ENCODE peak calls at places on chromosome 15, in five cellular contexts. One of them, this sample, is unnamed.

GRCh38 chr15:69497634-69498033 is 45.0 kb downstream of the RPLP1 start:
- DNase-seq in endothelial cell of umbilical vein: no peak
- DNase-seq in hepatocyte: no peak
- DNase-seq in GM23338: no peak
- DNase-seq in fibroblast of lung: no peak
- DNase-seq in this sample: no peak

GRCh38 chr15:65804252-65804931 is 12.3 kb upstream of the DENND4A start:
- DNase-seq in hepatocyte: peak
- DNase-seq in fibroblast of lung: peak
- DNase-seq in GM23338: no peak
- DNase-seq in endothelial cell of umbilical vein: no peak
- DNase-seq in this sample: no peak

GRCh38 chr15:58551764-58552504 is 120.1 kb downstream of the LIPC start:
- DNase-seq in GM23338: peak
- DNase-seq in hepatocyte: peak
- DNase-seq in fibroblast of lung: peak
- DNase-seq in endothelial cell of umbilical vein: peak
- DNase-seq in this sample: peak

GRCh38 chr15:85828869-85829268 is 34.1 kb upstream of the KLHL25 start:
- DNase-seq in hepatocyte: no peak
- DNase-seq in fibroblast of lung: no peak
- DNase-seq in endothelial cell of umbilical vein: no peak
- DNase-seq in GM23338: no peak
- DNase-seq in this sample: no peak

GRCh38 chr15:58934521-58934920 is 1.0 kb upstream of the SLTM start:
- DNase-seq in hepatocyte: peak
- DNase-seq in GM23338: peak
- DNase-seq in fibroblast of lung: no peak
- DNase-seq in endothelial cell of umbilical vein: no peak
- DNase-seq in this sample: peak

GRCh38 chr15:91263632-91264477 is 163.8 kb downstream of the SV2B start:
- DNase-seq in hepatocyte: no peak
- DNase-seq in fibroblast of lung: no peak
- DNase-seq in GM23338: no peak
- DNase-seq in endothelial cell of umbilical vein: no peak
- DNase-seq in this sample: peak

GRCh38 chr15:37995461-37996347 is 61.3 kb downstream of the TMCO5A start:
- DNase-seq in fibroblast of lung: peak
- DNase-seq in endothelial cell of umbilical vein: peak
- DNase-seq in GM23338: peak
- DNase-seq in hepatocyte: peak
- DNase-seq in this sample: peak

GRCh38 chr15:52551762-52552161 is 17.1 kb downstream of the ARPP19 start:
- DNase-seq in endothelial cell of umbilical vein: peak
- DNase-seq in fibroblast of lung: no peak
- DNase-seq in GM23338: no peak
- DNase-seq in hepatocyte: no peak
- DNase-seq in this sample: no peak

GRCh38 chr15:58274885-58275284 is 136.7 kb downstream of the AQP9 start:
- DNase-seq in endothelial cell of umbilical vein: no peak
- DNase-seq in hepatocyte: no peak
- DNase-seq in fibroblast of lung: no peak
- DNase-seq in GM23338: no peak
- DNase-seq in this sample: no peak

GRCh38 chr15:51853987-51854386 is 24.5 kb downstream of the TMOD3 start:
- DNase-seq in endothelial cell of umbilical vein: no peak
- DNase-seq in GM23338: no peak
- DNase-seq in fibroblast of lung: peak
- DNase-seq in hepatocyte: no peak
- DNase-seq in this sample: no peak

GRCh38 chr15:78051622-78052405 is 25.7 kb downstream of the TBC1D2B start:
- DNase-seq in hepatocyte: peak
- DNase-seq in fibroblast of lung: no peak
- DNase-seq in GM23338: no peak
- DNase-seq in endothelial cell of umbilical vein: peak
- DNase-seq in this sample: no peak

GRCh38 chr15:58492661-58493397 is 61.0 kb downstream of the LIPC start:
- DNase-seq in hepatocyte: no peak
- DNase-seq in endothelial cell of umbilical vein: no peak
- DNase-seq in GM23338: no peak
- DNase-seq in fibroblast of lung: no peak
- DNase-seq in this sample: no peak

GRCh38 chr15:77415450-77416448 is 4.2 kb downstream of the PEAK1 start:
- DNase-seq in fibroblast of lung: peak
- DNase-seq in endothelial cell of umbilical vein: peak
- DNase-seq in hepatocyte: no peak
- DNase-seq in GM23338: peak
- DNase-seq in this sample: no peak

GRCh38 chr15:75578948-75579908 is at the start of gene PTPN9:
- DNase-seq in GM23338: peak
- DNase-seq in hepatocyte: peak
- DNase-seq in endothelial cell of umbilical vein: peak
- DNase-seq in fibroblast of lung: peak
- DNase-seq in this sample: peak

GRCh38 chr15:88032787-88033186 is 223.8 kb downstream of the NTRK3 start:
- DNase-seq in GM23338: no peak
- DNase-seq in fibroblast of lung: no peak
- DNase-seq in endothelial cell of umbilical vein: no peak
- DNase-seq in hepatocyte: no peak
- DNase-seq in this sample: peak

GRCh38 chr15:40751745-40752144 is 3.3 kb downstream of the RMDN3 start:
- DNase-seq in GM23338: no peak
- DNase-seq in hepatocyte: no peak
- DNase-seq in endothelial cell of umbilical vein: no peak
- DNase-seq in fibroblast of lung: no peak
- DNase-seq in this sample: no peak

GRCh38 chr15:98216166-98216565 is 255.7 kb downstream of the ARRDC4 start:
- DNase-seq in fibroblast of lung: no peak
- DNase-seq in GM23338: no peak
- DNase-seq in endothelial cell of umbilical vein: no peak
- DNase-seq in hepatocyte: no peak
- DNase-seq in this sample: no peak

GRCh38 chr15:93974804-93975481 is 256.4 kb upstream of the MCTP2 start:
- DNase-seq in fibroblast of lung: peak
- DNase-seq in endothelial cell of umbilical vein: no peak
- DNase-seq in GM23338: peak
- DNase-seq in hepatocyte: peak
- DNase-seq in this sample: peak

GRCh38 chr15:82312611-82313349 is 36.5 kb downstream of the GOLGA6L10 start:
- DNase-seq in endothelial cell of umbilical vein: peak
- DNase-seq in hepatocyte: no peak
- DNase-seq in fibroblast of lung: peak
- DNase-seq in GM23338: no peak
- DNase-seq in this sample: no peak

GRCh38 chr15:62455441-62455921 is 290.4 kb upstream of the C2CD4B start:
- DNase-seq in hepatocyte: no peak
- DNase-seq in GM23338: no peak
- DNase-seq in fibroblast of lung: no peak
- DNase-seq in endothelial cell of umbilical vein: no peak
- DNase-seq in this sample: no peak

GRCh38 chr15:101310163-101310480 is 15.1 kb upstream of the SNRPA1 start:
- DNase-seq in endothelial cell of umbilical vein: no peak
- DNase-seq in GM23338: no peak
- DNase-seq in hepatocyte: no peak
- DNase-seq in fibroblast of lung: no peak
- DNase-seq in this sample: no peak

GRCh38 chr15:85414037-85414436 is 33.6 kb downstream of the AKAP13 start:
- DNase-seq in fibroblast of lung: no peak
- DNase-seq in GM23338: no peak
- DNase-seq in endothelial cell of umbilical vein: peak
- DNase-seq in hepatocyte: no peak
- DNase-seq in this sample: no peak

GRCh38 chr15:93837450-93837849 is 393.9 kb upstream of the MCTP2 start:
- DNase-seq in fibroblast of lung: no peak
- DNase-seq in GM23338: peak
- DNase-seq in hepatocyte: no peak
- DNase-seq in endothelial cell of umbilical vein: no peak
- DNase-seq in this sample: peak

GRCh38 chr15:45603881-45604280 is 16.7 kb downstream of the BLOC1S6 start:
- DNase-seq in fibroblast of lung: no peak
- DNase-seq in hepatocyte: no peak
- DNase-seq in endothelial cell of umbilical vein: no peak
- DNase-seq in GM23338: no peak
- DNase-seq in this sample: no peak

GRCh38 chr15:45606413-45606812 is 19.2 kb downstream of the BLOC1S6 start:
- DNase-seq in GM23338: no peak
- DNase-seq in hepatocyte: no peak
- DNase-seq in fibroblast of lung: peak
- DNase-seq in endothelial cell of umbilical vein: no peak
- DNase-seq in this sample: no peak

GRCh38 chr15:45604321-45604720 is 17.1 kb downstream of the BLOC1S6 start:
- DNase-seq in GM23338: no peak
- DNase-seq in hepatocyte: no peak
- DNase-seq in fibroblast of lung: no peak
- DNase-seq in endothelial cell of umbilical vein: no peak
- DNase-seq in this sample: no peak

GRCh38 chr15:45611305-45611704 is 23.5 kb upstream of the SQOR start:
- DNase-seq in endothelial cell of umbilical vein: peak
- DNase-seq in hepatocyte: peak
- DNase-seq in GM23338: peak
- DNase-seq in fibroblast of lung: peak
- DNase-seq in this sample: no peak

DNA sequence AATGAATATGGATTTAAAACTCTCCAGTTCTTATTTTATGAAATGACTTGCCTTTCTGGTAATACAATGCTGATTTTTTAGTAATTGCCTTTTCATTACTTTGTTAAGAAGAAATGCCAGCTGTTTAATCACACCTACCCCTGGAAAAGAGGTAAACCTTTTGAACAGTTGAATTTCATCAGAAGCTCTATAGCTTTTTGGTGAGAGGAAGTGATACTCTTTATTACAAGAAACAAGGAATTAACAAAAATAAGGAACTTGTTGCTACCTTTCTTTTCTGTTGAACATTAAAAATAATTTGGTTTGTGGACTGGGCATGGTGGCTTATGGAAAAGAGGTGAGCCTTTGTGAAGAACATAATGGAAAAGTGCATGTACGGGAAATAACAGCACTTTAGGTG is 19.7 kb downstream of the BLOC1S6 start:
- DNase-seq in GM23338: no peak
- DNase-seq in endothelial cell of umbilical vein: no peak
- DNase-seq in fibroblast of lung: no peak
- DNase-seq in hepatocyte: no peak
- DNase-seq in this sample: no peak
- TF ChIP-seq EZH2 in GM23338: no peak
- TF ChIP-seq EZH2 in endothelial cell of umbilical vein: no peak
- TF ChIP-seq EZH2 in fibroblast of lung: no peak
- TF ChIP-seq EZH2 in hepatocyte: no peak
- TF ChIP-seq EZH2 in this sample: no peak

GRCh38 chr15:89399070-89399389 is 64.4 kb upstream of the POLG start:
- DNase-seq in hepatocyte: no peak
- DNase-seq in GM23338: no peak
- DNase-seq in fibroblast of lung: no peak
- DNase-seq in endothelial cell of umbilical vein: no peak
- DNase-seq in this sample: no peak

GRCh38 chr15:89397653-89398023 is 63.0 kb upstream of the POLG start:
- DNase-seq in endothelial cell of umbilical vein: no peak
- DNase-seq in GM23338: no peak
- DNase-seq in hepatocyte: no peak
- DNase-seq in fibroblast of lung: no peak
- DNase-seq in this sample: no peak

GRCh38 chr15:89400997-89401590 is 66.5 kb upstream of the POLG start:
- DNase-seq in endothelial cell of umbilical vein: no peak
- DNase-seq in fibroblast of lung: no peak
- DNase-seq in hepatocyte: no peak
- DNase-seq in GM23338: no peak
- DNase-seq in this sample: no peak

GRCh38 chr15:89400121-89400996 is 65.7 kb upstream of the POLG start:
- DNase-seq in hepatocyte: no peak
- DNase-seq in endothelial cell of umbilical vein: no peak
- DNase-seq in GM23338: peak
- DNase-seq in fibroblast of lung: no peak
- DNase-seq in this sample: no peak

GRCh38 chr15:89399390-89400120 is 64.9 kb upstream of the POLG start:
- DNase-seq in hepatocyte: peak
- DNase-seq in GM23338: peak
- DNase-seq in endothelial cell of umbilical vein: no peak
- DNase-seq in fibroblast of lung: no peak
- DNase-seq in this sample: no peak
- TF ChIP-seq EZH2 in hepatocyte: peak
- TF ChIP-seq EZH2 in GM23338: peak
- TF ChIP-seq EZH2 in endothelial cell of umbilical vein: peak
- TF ChIP-seq EZH2 in fibroblast of lung: peak
- TF ChIP-seq EZH2 in this sample: peak

GRCh38 chr15:64149424-64150235 is 1.9 kb upstream of the SNX22 start:
- DNase-seq in fibroblast of lung: no peak
- DNase-seq in GM23338: peak
- DNase-seq in endothelial cell of umbilical vein: no peak
- DNase-seq in hepatocyte: no peak
- DNase-seq in this sample: peak

GRCh38 chr15:64150236-64150578 is 1.3 kb upstream of the SNX22 start:
- DNase-seq in hepatocyte: no peak
- DNase-seq in GM23338: no peak
- DNase-seq in fibroblast of lung: no peak
- DNase-seq in endothelial cell of umbilical vein: no peak
- DNase-seq in this sample: no peak

GRCh38 chr15:64152507-64153387 is 1.2 kb downstream of the SNX22 start:
- DNase-seq in hepatocyte: no peak
- DNase-seq in fibroblast of lung: no peak
- DNase-seq in endothelial cell of umbilical vein: no peak
- DNase-seq in GM23338: peak
- DNase-seq in this sample: no peak

GRCh38 chr15:64153480-64154367 is 2.2 kb downstream of the SNX22 start:
- DNase-seq in fibroblast of lung: peak
- DNase-seq in hepatocyte: peak
- DNase-seq in GM23338: peak
- DNase-seq in endothelial cell of umbilical vein: peak
- DNase-seq in this sample: peak

GRCh38 chr15:64151727-64152506 is at the start of gene SNX22:
- DNase-seq in endothelial cell of umbilical vein: peak
- DNase-seq in fibroblast of lung: no peak
- DNase-seq in hepatocyte: peak
- DNase-seq in GM23338: peak
- DNase-seq in this sample: no peak
- TF ChIP-seq EZH2 in endothelial cell of umbilical vein: no peak
- TF ChIP-seq EZH2 in fibroblast of lung: peak
- TF ChIP-seq EZH2 in hepatocyte: peak
- TF ChIP-seq EZH2 in GM23338: no peak
- TF ChIP-seq EZH2 in this sample: no peak

DNA sequence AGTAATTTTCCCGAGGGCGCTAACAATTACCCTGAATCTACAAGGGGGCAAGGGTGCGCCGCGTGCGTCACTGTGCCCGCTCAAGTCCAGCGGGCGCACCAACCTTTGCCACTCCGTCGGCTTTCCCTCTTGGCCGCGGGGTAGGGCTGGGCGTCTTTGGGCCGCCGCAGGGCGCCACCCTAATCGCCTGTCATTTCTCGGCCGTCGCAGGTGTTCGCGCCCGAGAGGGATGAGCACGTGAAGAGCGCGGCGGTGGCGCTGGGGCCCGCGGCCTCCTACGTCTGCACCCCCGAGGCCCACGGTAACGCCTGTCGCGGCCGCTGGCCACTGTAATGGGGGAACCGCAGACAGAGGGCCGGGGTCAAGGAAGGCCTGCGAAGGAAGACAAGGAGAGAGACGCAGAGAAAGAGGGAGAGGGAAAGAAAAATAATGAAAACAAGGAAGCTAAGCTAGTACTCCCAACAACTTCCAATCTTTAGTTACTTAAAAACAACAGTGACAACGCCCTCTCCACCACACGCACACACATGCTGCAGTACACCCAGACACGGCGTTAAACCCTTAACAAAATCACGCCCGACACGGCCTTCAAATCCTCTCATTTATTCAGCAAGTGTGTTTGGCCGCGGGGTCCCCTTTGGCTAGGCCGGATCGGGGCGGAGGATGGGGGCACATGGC is 3.8 kb downstream of the SKOR1 start:
- DNase-seq in GM23338: peak
- DNase-seq in fibroblast of lung: no peak
- DNase-seq in hepatocyte: no peak
- DNase-seq in endothelial cell of umbilical vein: no peak
- DNase-seq in this sample: no peak
- TF ChIP-seq EZH2 in GM23338: peak
- TF ChIP-seq EZH2 in fibroblast of lung: peak
- TF ChIP-seq EZH2 in hepatocyte: peak
- TF ChIP-seq EZH2 in endothelial cell of umbilical vein: peak
- TF ChIP-seq EZH2 in this sample: peak